ENCODE peak calls at places on chromosome 10, in seven cellular contexts. One of them, this sample, is unnamed.

GRCh38 chr10:50740351-50740688 is 584 bp downstream of the ASAH2B start:
- DNase-seq in neural progenitor cell: peak
- DNase-seq in HCT116: no peak
- DNase-seq in SK-N-SH: no peak
- DNase-seq in GM23248: peak
- DNase-seq in hepatocyte: peak
- DNase-seq in PC-3: peak
- DNase-seq in this sample: no peak

GRCh38 chr10:130017010-130017630 is 53.0 kb upstream of the EBF3 start:
- DNase-seq in neural progenitor cell: no peak
- DNase-seq in HCT116: no peak
- DNase-seq in SK-N-SH: no peak
- DNase-seq in GM23248: no peak
- DNase-seq in hepatocyte: no peak
- DNase-seq in PC-3: no peak
- DNase-seq in this sample: no peak

GRCh38 chr10:13536674-13537366 is 8.0 kb upstream of the BEND7 start:
- DNase-seq in neural progenitor cell: peak
- DNase-seq in HCT116: peak
- DNase-seq in SK-N-SH: peak
- DNase-seq in GM23248: peak
- DNase-seq in hepatocyte: peak
- DNase-seq in PC-3: peak
- DNase-seq in this sample: peak

GRCh38 chr10:82037076-82037475 is 162.1 kb downstream of the NRG3 start:
- DNase-seq in neural progenitor cell: no peak
- DNase-seq in HCT116: no peak
- DNase-seq in SK-N-SH: peak
- DNase-seq in GM23248: no peak
- DNase-seq in hepatocyte: no peak
- DNase-seq in PC-3: no peak
- DNase-seq in this sample: no peak

GRCh38 chr10:11149499-11149898 is 131.8 kb downstream of the CELF2 start:
- DNase-seq in neural progenitor cell: no peak
- DNase-seq in HCT116: no peak
- DNase-seq in SK-N-SH: no peak
- DNase-seq in GM23248: no peak
- DNase-seq in hepatocyte: no peak
- DNase-seq in PC-3: no peak
- DNase-seq in this sample: no peak

GRCh38 chr10:114412907-114413386 is 8.6 kb upstream of the AFAP1L2 start:
- DNase-seq in neural progenitor cell: no peak
- DNase-seq in HCT116: peak
- DNase-seq in SK-N-SH: no peak
- DNase-seq in GM23248: peak
- DNase-seq in hepatocyte: no peak
- DNase-seq in PC-3: peak
- DNase-seq in this sample: no peak

GRCh38 chr10:130203626-130204025 is 67.4 kb downstream of the GLRX3 start:
- DNase-seq in neural progenitor cell: no peak
- DNase-seq in HCT116: no peak
- DNase-seq in SK-N-SH: no peak
- DNase-seq in GM23248: no peak
- DNase-seq in hepatocyte: no peak
- DNase-seq in PC-3: no peak
- DNase-seq in this sample: no peak

GRCh38 chr10:110461530-110461929 is 36.2 kb upstream of the DUSP5 start:
- DNase-seq in neural progenitor cell: no peak
- DNase-seq in HCT116: no peak
- DNase-seq in SK-N-SH: no peak
- DNase-seq in GM23248: no peak
- DNase-seq in hepatocyte: no peak
- DNase-seq in PC-3: no peak
- DNase-seq in this sample: no peak

GRCh38 chr10:60846173-60846572 is 67.9 kb downstream of the CDK1 start:
- DNase-seq in neural progenitor cell: no peak
- DNase-seq in HCT116: peak
- DNase-seq in SK-N-SH: no peak
- DNase-seq in GM23248: peak
- DNase-seq in hepatocyte: no peak
- DNase-seq in PC-3: peak
- DNase-seq in this sample: peak

GRCh38 chr10:133131754-133132710 is 28.0 kb upstream of the KNDC1 start:
- DNase-seq in neural progenitor cell: no peak
- DNase-seq in HCT116: no peak
- DNase-seq in SK-N-SH: peak
- DNase-seq in GM23248: no peak
- DNase-seq in hepatocyte: no peak
- DNase-seq in PC-3: no peak
- DNase-seq in this sample: no peak

GRCh38 chr10:95246582-95247051 is 44.2 kb downstream of the PDLIM1 start:
- DNase-seq in neural progenitor cell: peak
- DNase-seq in HCT116: peak
- DNase-seq in SK-N-SH: peak
- DNase-seq in GM23248: peak
- DNase-seq in hepatocyte: peak
- DNase-seq in PC-3: peak
- DNase-seq in this sample: peak

GRCh38 chr10:38038107-38038931 is 27.8 kb downstream of the ZNF33A start:
- DNase-seq in neural progenitor cell: no peak
- DNase-seq in HCT116: no peak
- DNase-seq in SK-N-SH: no peak
- DNase-seq in GM23248: no peak
- DNase-seq in hepatocyte: no peak
- DNase-seq in PC-3: no peak
- DNase-seq in this sample: no peak

GRCh38 chr10:124351481-124352220 is 67.1 kb downstream of the OAT start:
- DNase-seq in neural progenitor cell: no peak
- DNase-seq in HCT116: no peak
- DNase-seq in SK-N-SH: no peak
- DNase-seq in GM23248: no peak
- DNase-seq in hepatocyte: no peak
- DNase-seq in PC-3: no peak
- DNase-seq in this sample: no peak

GRCh38 chr10:1175956-1176565 is 119.9 kb downstream of the WDR37 start:
- DNase-seq in neural progenitor cell: no peak
- DNase-seq in HCT116: no peak
- DNase-seq in SK-N-SH: no peak
- DNase-seq in GM23248: no peak
- DNase-seq in hepatocyte: no peak
- DNase-seq in PC-3: no peak
- DNase-seq in this sample: no peak

GRCh38 chr10:97234403-97234802 is 48.6 kb upstream of the SLIT1 start:
- DNase-seq in neural progenitor cell: peak
- DNase-seq in HCT116: peak
- DNase-seq in SK-N-SH: peak
- DNase-seq in GM23248: peak
- DNase-seq in hepatocyte: peak
- DNase-seq in PC-3: peak
- DNase-seq in this sample: peak

GRCh38 chr10:665579-666091 is 23.8 kb downstream of the DIP2C start:
- DNase-seq in neural progenitor cell: no peak
- DNase-seq in HCT116: no peak
- DNase-seq in SK-N-SH: no peak
- DNase-seq in GM23248: no peak
- DNase-seq in hepatocyte: no peak
- DNase-seq in PC-3: no peak
- DNase-seq in this sample: no peak

GRCh38 chr10:125037145-125037544 is 95.2 kb downstream of the ZRANB1 start:
- DNase-seq in neural progenitor cell: no peak
- DNase-seq in HCT116: peak
- DNase-seq in SK-N-SH: no peak
- DNase-seq in GM23248: peak
- DNase-seq in hepatocyte: peak
- DNase-seq in PC-3: peak
- DNase-seq in this sample: peak

GRCh38 chr10:122263971-122264370 is 7.1 kb upstream of the BTBD16 start:
- DNase-seq in neural progenitor cell: no peak
- DNase-seq in HCT116: no peak
- DNase-seq in SK-N-SH: no peak
- DNase-seq in GM23248: peak
- DNase-seq in hepatocyte: peak
- DNase-seq in PC-3: peak
- DNase-seq in this sample: no peak

GRCh38 chr10:11611248-11612003 is at the start of gene USP6NL:
- DNase-seq in neural progenitor cell: peak
- DNase-seq in HCT116: peak
- DNase-seq in SK-N-SH: peak
- DNase-seq in GM23248: peak
- DNase-seq in hepatocyte: peak
- DNase-seq in PC-3: peak
- DNase-seq in this sample: peak

GRCh38 chr10:131662851-131663250 is 238.0 kb upstream of the PPP2R2D start:
- DNase-seq in neural progenitor cell: no peak
- DNase-seq in HCT116: no peak
- DNase-seq in SK-N-SH: no peak
- DNase-seq in GM23248: no peak
- DNase-seq in hepatocyte: no peak
- DNase-seq in PC-3: no peak
- DNase-seq in this sample: no peak

GRCh38 chr10:67676208-67676825 is 19.7 kb downstream of the CTNNA3 start:
- DNase-seq in neural progenitor cell: no peak
- DNase-seq in HCT116: no peak
- DNase-seq in SK-N-SH: no peak
- DNase-seq in GM23248: no peak
- DNase-seq in hepatocyte: no peak
- DNase-seq in PC-3: no peak
- DNase-seq in this sample: no peak

DNA sequence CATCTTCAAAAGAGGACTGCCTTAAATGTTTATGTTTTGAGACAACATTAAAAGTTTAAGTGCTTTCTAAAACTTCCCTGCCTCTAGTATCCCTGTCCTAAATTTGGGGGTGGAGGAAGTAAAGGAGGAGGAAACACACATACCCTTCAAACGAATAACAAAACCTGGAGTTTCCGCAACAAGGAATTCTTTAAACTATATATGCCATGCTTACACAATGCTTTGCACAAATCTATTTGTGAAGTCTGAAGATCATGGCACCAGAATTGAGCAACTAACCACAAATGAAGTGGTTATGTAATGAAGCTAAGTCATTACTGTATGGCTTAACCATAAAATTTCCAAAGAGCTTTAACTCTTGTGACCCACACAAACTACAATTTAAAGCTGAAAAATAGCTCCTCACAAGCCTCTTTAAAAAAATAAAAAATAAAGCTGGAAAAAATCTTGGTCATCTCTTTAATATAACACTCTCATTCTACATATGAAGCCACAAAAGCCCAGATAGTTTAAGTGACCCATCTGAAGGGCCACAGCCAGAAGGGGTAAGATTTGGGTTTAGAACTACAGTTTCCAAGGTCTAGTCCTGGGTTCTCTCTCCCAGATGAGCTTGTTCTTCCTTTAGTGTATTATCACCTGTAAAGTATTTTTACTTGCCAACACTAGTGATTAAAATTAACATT is 9.4 kb downstream of the NCOA4 start:
- DNase-seq in neural progenitor cell: no peak
- DNase-seq in HCT116: no peak
- DNase-seq in SK-N-SH: no peak
- DNase-seq in GM23248: peak
- DNase-seq in hepatocyte: no peak
- DNase-seq in PC-3: no peak
- DNase-seq in this sample: no peak
- TF ChIP-seq EZH2phosphoT487 in neural progenitor cell: no peak
- TF ChIP-seq EZH2phosphoT487 in HCT116: no peak
- TF ChIP-seq EZH2phosphoT487 in SK-N-SH: no peak
- TF ChIP-seq EZH2phosphoT487 in GM23248: peak
- TF ChIP-seq EZH2phosphoT487 in hepatocyte: no peak
- TF ChIP-seq EZH2phosphoT487 in PC-3: no peak
- TF ChIP-seq EZH2phosphoT487 in this sample: no peak

DNA sequence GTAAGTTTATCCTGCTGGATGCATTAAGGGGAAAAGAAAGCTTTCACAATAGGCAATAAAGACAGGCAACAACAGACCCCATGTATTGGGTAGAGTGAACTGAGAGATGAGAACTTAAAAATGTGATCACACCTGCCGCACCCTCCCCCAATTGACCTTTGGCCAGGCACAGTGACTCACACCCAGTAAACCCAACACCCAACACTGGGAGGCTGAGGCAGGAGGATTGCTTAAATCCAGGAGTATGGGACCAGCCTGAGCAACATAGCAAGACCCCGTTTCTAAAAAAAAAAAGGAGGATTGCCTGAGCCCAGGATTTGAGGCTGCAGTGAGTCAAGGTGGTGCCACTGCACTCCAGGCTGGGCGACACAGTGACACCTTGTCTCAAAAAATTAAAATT is 86.9 kb downstream of the MPP7 start:
- DNase-seq in neural progenitor cell: no peak
- DNase-seq in HCT116: peak
- DNase-seq in SK-N-SH: no peak
- DNase-seq in GM23248: no peak
- DNase-seq in hepatocyte: no peak
- DNase-seq in PC-3: peak
- DNase-seq in this sample: no peak
- TF ChIP-seq EZH2phosphoT487 in neural progenitor cell: no peak
- TF ChIP-seq EZH2phosphoT487 in HCT116: no peak
- TF ChIP-seq EZH2phosphoT487 in SK-N-SH: no peak
- TF ChIP-seq EZH2phosphoT487 in GM23248: no peak
- TF ChIP-seq EZH2phosphoT487 in hepatocyte: no peak
- TF ChIP-seq EZH2phosphoT487 in PC-3: no peak
- TF ChIP-seq EZH2phosphoT487 in this sample: no peak

GRCh38 chr10:71864861-71865473 is 13.9 kb upstream of the PSAP start:
- DNase-seq in neural progenitor cell: no peak
- DNase-seq in HCT116: no peak
- DNase-seq in SK-N-SH: no peak
- DNase-seq in GM23248: peak
- DNase-seq in hepatocyte: no peak
- DNase-seq in PC-3: peak
- DNase-seq in this sample: no peak
- TF ChIP-seq EZH2phosphoT487 in neural progenitor cell: no peak
- TF ChIP-seq EZH2phosphoT487 in HCT116: no peak
- TF ChIP-seq EZH2phosphoT487 in SK-N-SH: no peak
- TF ChIP-seq EZH2phosphoT487 in GM23248: no peak
- TF ChIP-seq EZH2phosphoT487 in hepatocyte: no peak
- TF ChIP-seq EZH2phosphoT487 in PC-3: no peak
- TF ChIP-seq EZH2phosphoT487 in this sample: no peak

DNA sequence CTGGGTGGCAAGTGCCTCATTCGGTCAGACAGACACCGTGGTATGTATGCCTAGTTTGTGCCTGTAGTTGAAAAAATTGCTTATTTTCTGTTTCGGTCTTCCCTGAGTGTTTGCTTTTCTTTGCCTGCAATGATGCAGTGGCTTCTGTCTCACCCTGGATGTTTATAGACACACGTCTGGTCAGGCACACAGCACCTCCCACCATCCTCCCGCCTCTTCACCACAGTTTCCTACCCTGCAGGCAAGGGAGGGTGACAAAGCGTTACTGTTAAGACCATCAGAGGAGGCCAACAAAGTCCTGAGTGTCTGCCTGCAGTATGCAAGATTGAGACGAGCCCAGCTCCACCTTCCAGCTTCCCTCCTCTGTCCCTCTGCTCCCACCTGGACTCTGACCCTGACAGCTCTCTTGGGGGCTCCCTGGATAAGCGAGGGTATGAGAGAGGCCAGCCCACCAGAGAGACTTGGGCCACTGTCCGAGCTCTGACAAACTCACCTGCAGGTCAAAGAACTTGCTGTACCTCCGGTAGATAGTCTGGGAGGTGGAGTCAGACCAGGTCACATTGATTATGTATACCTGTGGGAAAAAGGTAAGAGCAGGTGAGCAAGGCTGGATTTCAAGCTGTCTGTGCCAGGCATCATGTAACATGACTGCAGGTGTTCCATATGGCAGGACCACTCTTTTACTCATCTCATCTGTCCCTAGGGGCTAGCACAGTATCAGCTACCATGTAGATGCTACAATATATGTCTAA is 54.4 kb downstream of the SH3PXD2A start:
- DNase-seq in neural progenitor cell: no peak
- DNase-seq in HCT116: no peak
- DNase-seq in SK-N-SH: no peak
- DNase-seq in GM23248: peak
- DNase-seq in hepatocyte: no peak
- DNase-seq in PC-3: peak
- DNase-seq in this sample: no peak
- TF ChIP-seq EZH2phosphoT487 in neural progenitor cell: no peak
- TF ChIP-seq EZH2phosphoT487 in HCT116: no peak
- TF ChIP-seq EZH2phosphoT487 in SK-N-SH: no peak
- TF ChIP-seq EZH2phosphoT487 in GM23248: no peak
- TF ChIP-seq EZH2phosphoT487 in hepatocyte: no peak
- TF ChIP-seq EZH2phosphoT487 in PC-3: no peak
- TF ChIP-seq EZH2phosphoT487 in this sample: no peak

This sample was measured in GM23338.